ENCODE peak calls at places on chromosomes 4 and X, in eight cellular contexts. One of them, this sample, is unnamed.

GRCh38 chr4:121977251-121978168 is 25.6 kb upstream of the TRPC3 start:
- DNase-seq in ELR: no peak
- DNase-seq in AG08395: no peak
- DNase-seq in tibial artery: no peak
- DNase-seq in fibroblast of villous mesenchyme: peak
- DNase-seq in cerebellum: no peak
- DNase-seq in amygdala: no peak
- DNase-seq in mammary epithelial cell: no peak
- DNase-seq in this sample: peak

GRCh38 chr4:109658871-109659410 is 44.3 kb downstream of the CASP6 start:
- DNase-seq in mammary epithelial cell: no peak
- DNase-seq in tibial artery: no peak
- DNase-seq in fibroblast of villous mesenchyme: peak
- DNase-seq in ELR: no peak
- DNase-seq in AG08395: no peak
- DNase-seq in cerebellum: no peak
- DNase-seq in amygdala: no peak
- DNase-seq in this sample: no peak

GRCh38 chrX:2549874-2550273 is 49.1 kb upstream of the DHRSX start:
- DNase-seq in mammary epithelial cell: no peak
- DNase-seq in cerebellum: no peak
- DNase-seq in AG08395: no peak
- DNase-seq in tibial artery: no peak
- DNase-seq in fibroblast of villous mesenchyme: no peak
- DNase-seq in amygdala: no peak
- DNase-seq in ELR: no peak
- DNase-seq in this sample: no peak

GRCh38 chrX:16573781-16574180 is 76.2 kb upstream of the S100G start:
- DNase-seq in ELR: peak
- DNase-seq in amygdala: no peak
- DNase-seq in cerebellum: no peak
- DNase-seq in fibroblast of villous mesenchyme: peak
- DNase-seq in tibial artery: no peak
- DNase-seq in AG08395: peak
- DNase-seq in mammary epithelial cell: peak
- DNase-seq in this sample: no peak

GRCh38 chr4:169663894-169664293 is 43.5 kb downstream of the CLCN3 start:
- DNase-seq in mammary epithelial cell: peak
- DNase-seq in cerebellum: no peak
- DNase-seq in ELR: peak
- DNase-seq in AG08395: no peak
- DNase-seq in tibial artery: no peak
- DNase-seq in amygdala: no peak
- DNase-seq in fibroblast of villous mesenchyme: no peak
- DNase-seq in this sample: no peak

GRCh38 chrX:55279832-55280231 is 15.1 kb upstream of the PAGE3 start:
- DNase-seq in mammary epithelial cell: no peak
- DNase-seq in cerebellum: no peak
- DNase-seq in ELR: no peak
- DNase-seq in AG08395: no peak
- DNase-seq in amygdala: no peak
- DNase-seq in fibroblast of villous mesenchyme: no peak
- DNase-seq in tibial artery: no peak
- DNase-seq in this sample: no peak

GRCh38 chr4:7154351-7154981 is 37.9 kb upstream of the SORCS2 start:
- DNase-seq in cerebellum: no peak
- DNase-seq in mammary epithelial cell: no peak
- DNase-seq in amygdala: no peak
- DNase-seq in AG08395: no peak
- DNase-seq in ELR: no peak
- DNase-seq in fibroblast of villous mesenchyme: no peak
- DNase-seq in tibial artery: peak
- DNase-seq in this sample: no peak

GRCh38 chr4:55906999-55907398 is 41.7 kb upstream of the CEP135 start:
- DNase-seq in cerebellum: no peak
- DNase-seq in mammary epithelial cell: peak
- DNase-seq in AG08395: no peak
- DNase-seq in amygdala: no peak
- DNase-seq in ELR: peak
- DNase-seq in tibial artery: no peak
- DNase-seq in fibroblast of villous mesenchyme: no peak
- DNase-seq in this sample: peak

GRCh38 chr4:122602277-122603142 is 18.4 kb downstream of the IL21 start:
- DNase-seq in ELR: peak
- DNase-seq in amygdala: no peak
- DNase-seq in tibial artery: no peak
- DNase-seq in fibroblast of villous mesenchyme: peak
- DNase-seq in cerebellum: no peak
- DNase-seq in AG08395: peak
- DNase-seq in mammary epithelial cell: peak
- DNase-seq in this sample: peak

GRCh38 chr4:66687393-66687971 is 857.8 kb downstream of the CENPC start:
- DNase-seq in tibial artery: no peak
- DNase-seq in fibroblast of villous mesenchyme: no peak
- DNase-seq in AG08395: no peak
- DNase-seq in amygdala: no peak
- DNase-seq in mammary epithelial cell: no peak
- DNase-seq in cerebellum: no peak
- DNase-seq in ELR: no peak
- DNase-seq in this sample: no peak

GRCh38 chr4:159867673-159868072 is 764.8 kb downstream of the RAPGEF2 start:
- DNase-seq in AG08395: no peak
- DNase-seq in ELR: no peak
- DNase-seq in tibial artery: no peak
- DNase-seq in cerebellum: no peak
- DNase-seq in amygdala: no peak
- DNase-seq in mammary epithelial cell: no peak
- DNase-seq in fibroblast of villous mesenchyme: no peak
- DNase-seq in this sample: no peak

GRCh38 chr4:87853108-87853507 is 20.3 kb downstream of the MEPE start:
- DNase-seq in ELR: peak
- DNase-seq in tibial artery: no peak
- DNase-seq in AG08395: peak
- DNase-seq in fibroblast of villous mesenchyme: peak
- DNase-seq in mammary epithelial cell: peak
- DNase-seq in cerebellum: peak
- DNase-seq in amygdala: no peak
- DNase-seq in this sample: peak

GRCh38 chr4:183659919-183660318 is 826 bp downstream of the TRAPPC11 start:
- DNase-seq in cerebellum: no peak
- DNase-seq in amygdala: no peak
- DNase-seq in ELR: peak
- DNase-seq in tibial artery: no peak
- DNase-seq in fibroblast of villous mesenchyme: peak
- DNase-seq in mammary epithelial cell: peak
- DNase-seq in AG08395: peak
- DNase-seq in this sample: no peak

GRCh38 chrX:85503258-85504158 is 124.0 kb upstream of the POF1B start:
- DNase-seq in tibial artery: no peak
- DNase-seq in AG08395: no peak
- DNase-seq in fibroblast of villous mesenchyme: no peak
- DNase-seq in cerebellum: no peak
- DNase-seq in amygdala: no peak
- DNase-seq in mammary epithelial cell: peak
- DNase-seq in ELR: no peak
- DNase-seq in this sample: peak

This sample was measured in RWPE1.